ENCODE peak calls at places on chromosomes 11 and 22, in six cellular contexts. A, Y, N, Z, U and B are unnamed samples.

GRCh38 chr22:49734882-49735281 is 92.8 kb downstream of the BRD1 start:
- DNase-seq in Y (no peak), A (no peak), N (peak), U (no peak), Z (no peak), B (no peak)

GRCh38 chr11:33633251-33634003 is 67.2 kb downstream of the C11orf91 start:
- DNase-seq in N (no peak), A (no peak), Y (peak), U (no peak), Z (no peak), B (no peak)

GRCh38 chr11:66317766-66318575 is 1.1 kb upstream of the CD248 start:
- DNase-seq in U (peak), N (no peak), Z (peak), Y (no peak), A (peak), B (peak)

GRCh38 chr11:65890324-65891179 is at the start of gene CCDC85B:
- DNase-seq in N (peak), Y (peak), Z (peak), U (peak), A (peak), B (peak)

GRCh38 chr11:41499429-41499828 is 40.0 kb upstream of the LRRC4C start:
- DNase-seq in N (no peak), U (no peak), Z (no peak), A (no peak), Y (no peak), B (no peak)

GRCh38 chr22:45460288-45461109 is 42.2 kb upstream of the FBLN1 start:
- DNase-seq in U (no peak), A (peak), Z (peak), N (peak), Y (no peak), B (no peak)

GRCh38 chr11:69894126-69895047 is 75.2 kb upstream of the FGF3 start:
- DNase-seq in U (no peak), Z (peak), A (no peak), Y (no peak), N (no peak), B (no peak)

GRCh38 chr11:11428714-11429113 is 75.7 kb upstream of the CSNK2A3 start:
- DNase-seq in Z (no peak), N (no peak), A (no peak), U (no peak), Y (no peak), B (no peak)

GRCh38 chr22:50727678-50728522 is 10.1 kb upstream of the ACR start:
- DNase-seq in U (no peak), Z (peak), N (no peak), Y (no peak), A (no peak), B (no peak)

GRCh38 chr22:41873391-41873790 is 40.5 kb downstream of the SREBF2 start:
- DNase-seq in N (no peak), U (no peak), Y (no peak), Z (no peak), A (no peak), B (no peak)

GRCh38 chr22:37057796-37058510 is 6.4 kb downstream of the KCTD17 start:
- DNase-seq in U (no peak), N (no peak), A (no peak), Y (no peak), Z (peak), B (no peak)

GRCh38 chr11:76159983-76160661 is 46.2 kb downstream of the WNT11 start:
- DNase-seq in A (no peak), N (no peak), U (no peak), Z (no peak), Y (no peak), B (no peak)

GRCh38 chr11:64157987-64158386 is 7.9 kb downstream of the MACROD1 start:
- DNase-seq in N (no peak), A (no peak), Y (no peak), U (no peak), Z (no peak), B (no peak)

GRCh38 chr22:50139843-50140415 is 30.6 kb upstream of the PANX2 start:
- DNase-seq in U (no peak), Z (no peak), A (no peak), N (peak), Y (no peak), B (peak)

GRCh38 chr11:8355418-8355742 is 91.7 kb upstream of the LMO1 start:
- DNase-seq in Z (no peak), N (no peak), A (no peak), Y (no peak), U (no peak), B (no peak)

GRCh38 chr22:44692662-44693007 is 9.4 kb upstream of the PRR5 start:
- DNase-seq in Y (no peak), N (no peak), U (no peak), A (no peak), Z (peak), B (no peak)

GRCh38 chr11:17410606-17411379 is 22.3 kb upstream of the KCNJ11 start:
- DNase-seq in U (no peak), N (no peak), A (no peak), Y (no peak), Z (no peak), B (no peak)

GRCh38 chr22:41074466-41074865 is 17.9 kb upstream of the EP300 start:
- DNase-seq in A (no peak), Y (no peak), U (no peak), N (no peak), Z (no peak), B (no peak)

GRCh38 chr22:31133911-31134310 is 6.4 kb downstream of the PLA2G3 start:
- DNase-seq in Z (no peak), Y (no peak), U (no peak), N (no peak), A (no peak), B (no peak)

GRCh38 chr11:42473116-42473515 is 838.7 kb upstream of the API5 start:
- DNase-seq in Z (no peak), N (no peak), Y (no peak), U (peak), A (no peak), B (no peak)

GRCh38 chr22:32717337-32718240 is 83.9 kb upstream of the TIMP3 start:
- DNase-seq in Y (no peak), N (no peak), U (peak), Z (peak), A (peak), B (no peak)

GRCh38 chr11:75563978-75564552 is 2.0 kb downstream of the SERPINH1 start:
- DNase-seq in U (peak), A (peak), N (peak), Y (no peak), Z (peak), B (no peak)

GRCh38 chr22:23892626-23893445 is 1.3 kb upstream of the MIF start:
- DNase-seq in N (no peak), A (no peak), U (no peak), Y (no peak), Z (peak), B (no peak)

GRCh38 chr11:129117595-129118350 is 74.4 kb downstream of the ARHGAP32 start:
- DNase-seq in Y (peak), Z (no peak), A (no peak), N (no peak), U (peak), B (no peak)

GRCh38 chr11:104645276-104646018 is 252.8 kb downstream of the CASP12 start:
- DNase-seq in U (no peak), A (no peak), Z (no peak), N (no peak), Y (no peak), B (no peak)
- H3K4me3 ChIP-seq in U (no peak), A (no peak), Z (no peak), N (no peak), Y (no peak), B (no peak)

GRCh38 chr11:101555366-101555765 is 28.4 kb downstream of the TRPC6 start:
- DNase-seq in Z (no peak), U (no peak), N (no peak), Y (no peak), A (no peak), B (no peak)
- H3K4me3 ChIP-seq in Z (no peak), U (no peak), N (no peak), Y (no peak), A (no peak), B (no peak)

DNA sequence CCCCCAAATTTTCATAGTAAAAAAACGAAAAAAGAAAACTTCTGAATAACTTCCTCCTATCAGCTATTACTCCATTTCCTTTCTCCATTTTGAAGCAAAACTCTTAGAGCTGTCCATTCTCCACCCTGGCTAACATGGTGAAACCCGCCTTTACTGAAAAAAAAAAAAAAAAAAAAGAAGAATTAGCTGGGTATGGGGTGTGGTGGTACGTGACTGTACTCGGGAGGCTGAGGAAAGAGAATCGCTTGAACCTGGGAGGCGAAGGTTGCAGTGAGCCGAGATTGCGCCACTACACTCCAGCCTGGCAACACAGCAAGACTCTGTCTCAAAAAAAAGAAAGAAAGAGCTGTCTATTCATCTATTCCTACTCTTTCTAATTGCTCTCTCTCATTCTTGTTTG is 11.3 kb upstream of the NXF1 start:
- DNase-seq in A (no peak), U (no peak), Z (no peak), N (no peak), Y (no peak), B (no peak)
- H3K4me3 ChIP-seq in A (no peak), U (no peak), Z (no peak), N (no peak), Y (no peak), B (no peak)

GRCh38 chr11:46601129-46601528 is 7.3 kb upstream of the AMBRA1 start:
- DNase-seq in N (no peak), Z (no peak), U (no peak), Y (no peak), A (no peak), B (no peak)

GRCh38 chr11:46607516-46607915 is 9.5 kb downstream of the HARBI1 start:
- DNase-seq in Y (no peak), N (no peak), Z (no peak), U (no peak), A (no peak), B (no peak)

GRCh38 chr11:46604796-46605195 is 11.0 kb upstream of the AMBRA1 start:
- DNase-seq in N (no peak), U (no peak), Y (no peak), A (no peak), Z (no peak), B (no peak)

GRCh38 chr11:46600162-46600561 is 6.3 kb upstream of the AMBRA1 start:
- DNase-seq in N (no peak), A (no peak), Z (no peak), U (no peak), Y (no peak), B (no peak)

DNA sequence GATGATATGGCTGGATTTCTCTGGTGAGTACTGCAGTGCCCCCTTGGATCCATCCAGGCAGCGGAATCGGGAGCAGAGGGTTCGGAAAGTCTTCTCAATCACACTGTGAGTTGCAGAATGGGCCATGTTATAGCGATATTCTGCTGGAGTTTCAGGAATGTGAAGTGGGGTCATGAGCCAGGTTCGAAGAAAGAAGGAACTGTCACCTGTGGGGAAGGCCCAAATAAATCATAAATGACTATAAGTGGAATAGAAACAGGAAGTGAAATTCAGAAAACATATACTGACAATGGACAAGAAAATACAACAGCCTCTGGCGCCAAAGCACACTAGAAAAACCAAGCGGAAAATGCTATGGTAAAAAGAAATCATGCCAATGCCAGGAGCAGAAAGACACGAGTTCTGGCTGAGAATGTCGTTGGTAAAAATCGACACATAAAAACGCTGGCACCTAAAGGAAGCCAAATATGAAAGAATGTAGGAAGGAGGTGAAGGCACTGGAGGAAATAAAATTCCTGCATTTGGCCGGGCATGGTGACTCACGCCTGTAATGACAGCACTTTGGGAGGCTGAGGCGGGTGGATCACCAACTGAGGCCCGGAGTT is 10.0 kb upstream of the AMBRA1 start:
- DNase-seq in Y (no peak), A (no peak), Z (no peak), N (no peak), U (no peak), B (no peak)
- H3K4me3 ChIP-seq in Y (no peak), A (no peak), Z (no peak), N (no peak), U (no peak), B (no peak)

GRCh38 chr11:5118893-5119292 is 19.3 kb downstream of the OR52A5 start:
- DNase-seq in N (no peak), Z (no peak), A (no peak), Y (no peak), U (no peak), B (no peak)
- H3K4me3 ChIP-seq in N (no peak), Z (no peak), A (no peak), Y (no peak), U (no peak), B (no peak)

GRCh38 chr11:30435488-30435887 is 112.6 kb downstream of the ARL14EP start:
- DNase-seq in Y (no peak), A (no peak), Z (no peak), N (no peak), U (peak), B (no peak)
- H3K4me3 ChIP-seq in Y (no peak), A (no peak), Z (no peak), N (no peak), U (no peak), B (no peak)

GRCh38 chr11:554428-554823 is 6.1 kb downstream of the LMNTD2 start:
- DNase-seq in A (no peak), Y (no peak), U (no peak), Z (no peak), N (no peak), B (no peak)

GRCh38 chr11:556175-556699 is 4.3 kb downstream of the LMNTD2 start:
- DNase-seq in Z (no peak), A (no peak), Y (no peak), N (no peak), U (peak), B (no peak)

GRCh38 chr11:556857-557256 is 3.7 kb downstream of the LMNTD2 start:
- DNase-seq in N (no peak), Z (no peak), A (no peak), Y (no peak), U (no peak), B (no peak)

GRCh38 chr11:554824-555499 is 5.6 kb downstream of the LMNTD2 start:
- DNase-seq in A (peak), Z (peak), Y (peak), N (no peak), U (peak), B (peak)

GRCh38 chr11:555500-556174 is 4.9 kb downstream of the LMNTD2 start:
- DNase-seq in Y (no peak), A (no peak), U (no peak), N (no peak), Z (no peak), B (no peak)
- H3K4me3 ChIP-seq in Y (peak), A (peak), U (no peak), N (peak), Z (peak), B (no peak)

GRCh38 chr22:42993651-42994275 is 21.2 kb downstream of the PACSIN2 start:
- DNase-seq in A (no peak), Y (no peak), U (no peak), Z (no peak), N (peak), B (no peak)
- H3K4me3 ChIP-seq in A (no peak), Y (peak), U (no peak), Z (no peak), N (peak), B (no peak)

GRCh38 chr11:82960779-82961143 is 59.2 kb downstream of the DDIAS start:
- DNase-seq in U (peak), Z (no peak), Y (no peak), N (no peak), A (no peak), B (no peak)
- H3K4me3 ChIP-seq in U (no peak), Z (no peak), Y (no peak), N (no peak), A (no peak), B (no peak)

GRCh38 chr22:48222742-48223487 is 1460.5 kb downstream of the TBC1D22A start:
- DNase-seq in A (no peak), U (no peak), Y (no peak), N (no peak), Z (no peak), B (no peak)
- H3K4me3 ChIP-seq in A (no peak), U (no peak), Y (no peak), N (no peak), Z (no peak), B (no peak)